ENCODE peak calls at places on chromosome X, in nine cellular contexts. C, N, Y, U, Z, O, X, F and A are unnamed samples.

GRCh38 chrX:141220342-141221008 is 21.8 kb downstream of the SPANXC start:
- DNase-seq in C (peak; percentile 4), N (peak; percentile 69), Y (no peak), U (peak; percentile 8), Z (peak; percentile 57), O (peak; percentile 83), X (no peak), F (no peak), A (peak; percentile 2)

GRCh38 chrX:101619336-101619735 is 1.5 kb upstream of the ARMCX6 start:
- DNase-seq in C (no peak), N (no peak), Y (no peak), U (no peak), Z (no peak), O (peak; percentile 53), X (no peak), F (no peak), A (no peak)

GRCh38 chrX:6226646-6227444 is 1.8 kb downstream of the NLGN4X start:
- DNase-seq in C (no peak), N (no peak), Y (no peak), U (no peak), Z (no peak), O (peak; percentile 11), X (peak; percentile 63), F (no peak), A (no peak)

GRCh38 chrX:69424161-69424560 is 80.0 kb upstream of the NALF2 start:
- DNase-seq in C (no peak), N (peak; percentile 3), Y (no peak), U (no peak), Z (no peak), O (no peak), X (no peak), F (no peak), A (no peak)

GRCh38 chrX:132017431-132018185 is 5.5 kb upstream of the STK26 start:
- DNase-seq in C (no peak), N (no peak), Y (no peak), U (no peak), Z (no peak), O (no peak), X (no peak), F (no peak), A (no peak)

GRCh38 chrX:68865300-68865699 is 36.5 kb downstream of the EFNB1 start:
- DNase-seq in C (no peak), N (no peak), Y (no peak), U (no peak), Z (no peak), O (no peak), X (no peak), F (no peak), A (no peak)

GRCh38 chrX:132953358-132953757 is 5.1 kb downstream of the HS6ST2 start:
- DNase-seq in C (no peak), N (no peak), Y (no peak), U (no peak), Z (no peak), O (peak; percentile 5), X (no peak), F (no peak), A (no peak)

GRCh38 chrX:78375894-78376293 is 48.5 kb upstream of the CYSLTR1 start:
- DNase-seq in C (no peak), N (no peak), Y (no peak), U (no peak), Z (peak; percentile 8), O (no peak), X (no peak), F (no peak), A (no peak)

GRCh38 chrX:13177921-13178320 is 133.5 kb upstream of the FAM9C start:
- DNase-seq in C (no peak), N (no peak), Y (no peak), U (no peak), Z (no peak), O (no peak), X (no peak), F (no peak), A (no peak)

GRCh38 chrX:67555578-67556203 is 11.9 kb downstream of the AR start:
- DNase-seq in C (no peak), N (peak; percentile 31), Y (no peak), U (no peak), Z (peak; percentile 25), O (peak; percentile 32), X (no peak), F (no peak), A (no peak)

GRCh38 chrX:110182362-110182761 is 135.5 kb downstream of the AMMECR1 start:
- DNase-seq in C (no peak), N (no peak), Y (no peak), U (no peak), Z (no peak), O (peak; percentile 20), X (no peak), F (no peak), A (no peak)

GRCh38 chrX:56314334-56314733 is 82.2 kb downstream of the KLF8 start:
- DNase-seq in C (no peak), N (no peak), Y (no peak), U (no peak), Z (no peak), O (no peak), X (no peak), F (no peak), A (no peak)

GRCh38 chrX:115147220-115147619 is 42.0 kb upstream of the RBMXL3 start:
- DNase-seq in C (no peak), N (peak; percentile 21), Y (no peak), U (no peak), Z (no peak), O (peak; percentile 8), X (no peak), F (no peak), A (no peak)

GRCh38 chrX:7941390-7942042 is 14.3 kb upstream of the PNPLA4 start:
- DNase-seq in C (no peak), N (peak; percentile 14), Y (no peak), U (no peak), Z (no peak), O (peak; percentile 12), X (no peak), F (no peak), A (no peak)

GRCh38 chrX:4754878-4755604 is 1041.6 kb upstream of the PRKX start:
- DNase-seq in C (no peak), N (no peak), Y (no peak), U (no peak), Z (no peak), O (no peak), X (no peak), F (no peak), A (no peak)

GRCh38 chrX:155864655-155865054 is 16.5 kb upstream of the VAMP7 start:
- DNase-seq in C (no peak), N (no peak), Y (no peak), U (no peak), Z (peak; percentile 28), O (no peak), X (no peak), F (no peak), A (no peak)
- TF ChIP-seq CTCF in C (peak; percentile 37), N (no peak), Y (no peak), U (no peak), Z (peak; percentile 53), O (no peak), X (no peak), F (no peak), A (no peak)

GRCh38 chrX:121407627-121408026 is 360.2 kb downstream of the GLUD2 start:
- DNase-seq in C (no peak), N (no peak), Y (no peak), U (no peak), Z (no peak), O (no peak), X (no peak), F (no peak), A (no peak)
- TF ChIP-seq CTCF in C (no peak), N (no peak), Y (no peak), U (no peak), Z (no peak), O (no peak), X (no peak), F (no peak), A (no peak)

GRCh38 chrX:150362599-150363481 is at the start of gene MAMLD1:
- DNase-seq in C (no peak), N (peak; percentile 73), Y (peak; percentile 56), U (peak; percentile 51), Z (peak; percentile 72), O (peak; percentile 85), X (peak; percentile 91), F (peak; percentile 29), A (peak; percentile 62)

GRCh38 chrX:150363561-150364346 is 637 bp downstream of the MAMLD1 start:
- DNase-seq in C (no peak), N (peak; percentile 35), Y (no peak), U (no peak), Z (no peak), O (peak; percentile 43), X (peak; percentile 82), F (no peak), A (no peak)

GRCh38 chrX:150361777-150362351 is 1.3 kb upstream of the MAMLD1 start:
- DNase-seq in C (no peak), N (no peak), Y (peak; percentile 53), U (no peak), Z (no peak), O (peak; percentile 50), X (peak; percentile 85), F (peak; percentile 16), A (no peak)

GRCh38 chrX:150360331-150360730 is 2.8 kb upstream of the MAMLD1 start:
- DNase-seq in C (no peak), N (no peak), Y (no peak), U (no peak), Z (no peak), O (no peak), X (no peak), F (no peak), A (no peak)

GRCh38 chrX:150361070-150361776 is 1.9 kb upstream of the MAMLD1 start:
- DNase-seq in C (no peak), N (no peak), Y (no peak), U (no peak), Z (no peak), O (peak; percentile 24), X (peak; percentile 73), F (peak; percentile 1), A (no peak)
- TF ChIP-seq CTCF in C (peak; percentile 27), N (no peak), Y (no peak), U (no peak), Z (no peak), O (no peak), X (peak; percentile 3), F (no peak), A (no peak)

GRCh38 chrX:123206222-123206621 is 22.1 kb downstream of the GRIA3 start:
- DNase-seq in C (no peak), N (no peak), Y (no peak), U (no peak), Z (no peak), O (no peak), X (no peak), F (no peak), A (no peak)

GRCh38 chrX:123199338-123199737 is 15.3 kb downstream of the GRIA3 start:
- DNase-seq in C (no peak), N (no peak), Y (no peak), U (no peak), Z (no peak), O (no peak), X (no peak), F (no peak), A (no peak)

GRCh38 chrX:123201720-123202119 is 17.6 kb downstream of the GRIA3 start:
- DNase-seq in C (no peak), N (no peak), Y (no peak), U (no peak), Z (no peak), O (peak; percentile 37), X (no peak), F (no peak), A (no peak)

GRCh38 chrX:123202523-123202922 is 18.4 kb downstream of the GRIA3 start:
- DNase-seq in C (no peak), N (no peak), Y (no peak), U (no peak), Z (no peak), O (no peak), X (no peak), F (no peak), A (no peak)

GRCh38 chrX:123203772-123204171 is 19.7 kb downstream of the GRIA3 start:
- DNase-seq in C (no peak), N (no peak), Y (no peak), U (no peak), Z (no peak), O (no peak), X (no peak), F (no peak), A (no peak)
- TF ChIP-seq CTCF in C (no peak), N (no peak), Y (no peak), U (no peak), Z (peak; percentile 61), O (no peak), X (no peak), F (no peak), A (no peak)